ENCODE peak calls at places on chromosomes 5 and 9, in five cellular contexts. Z is DMS 273 treated with DMSO at 0.1 percent for 48 hours, L is chondrocyte, R is skeletal muscle cell, C is AG09309. D is an unnamed sample.

GRCh38 chr9:28720746-28721145 is 1147.5 kb upstream of the C9orf72 start:
- DNase-seq in Z (no peak), R (no peak), C (no peak), L (no peak), D (no peak)

GRCh38 chr9:124218438-124219289 is 39.1 kb upstream of the NEK6 start:
- DNase-seq in R (no peak), Z (no peak), C (no peak), L (peak; percentile 54), D (peak; percentile 11)

GRCh38 chr5:10338996-10339903 is 14.2 kb upstream of the MARCHF6 start:
- DNase-seq in Z (no peak), C (no peak), R (no peak), L (no peak), D (no peak)

GRCh38 chr5:87020099-87020934 is 247.4 kb upstream of the RASA1 start:
- DNase-seq in L (no peak), C (no peak), R (no peak), Z (no peak), D (no peak)

GRCh38 chr9:4508907-4509589 is 18.8 kb downstream of the SLC1A1 start:
- DNase-seq in R (peak; percentile 66), C (peak; percentile 83), L (no peak), Z (no peak), D (no peak)

GRCh38 chr9:134738869-134739659 is 97.5 kb downstream of the COL5A1 start:
- DNase-seq in C (no peak), L (no peak), R (peak; percentile 39), Z (no peak), D (no peak)

GRCh38 chr9:133584559-133585476 is 24.4 kb downstream of the FAM163B start:
- DNase-seq in L (no peak), Z (no peak), C (no peak), R (no peak), D (no peak)

GRCh38 chr9:3879315-3879714 is 353.5 kb upstream of the RFX3 start:
- DNase-seq in R (peak; percentile 36), L (no peak), C (no peak), Z (peak; percentile 60), D (no peak)

GRCh38 chr5:77638763-77639451 is 394 bp upstream of the OTP start:
- DNase-seq in R (no peak), Z (no peak), L (no peak), C (no peak), D (no peak)

GRCh38 chr9:28082671-28083070 is 509.4 kb upstream of the C9orf72 start:
- DNase-seq in R (no peak), L (no peak), C (no peak), Z (no peak), D (no peak)

GRCh38 chr9:117750401-117750800 is 46.2 kb downstream of the TLR4 start:
- DNase-seq in L (no peak), R (no peak), Z (no peak), C (no peak), D (no peak)

GRCh38 chr9:124291801-124292396 is 34.1 kb downstream of the NEK6 start:
- DNase-seq in Z (no peak), C (no peak), R (no peak), L (no peak), D (no peak)

GRCh38 chr9:89538874-89539273 is 41.0 kb upstream of the SEMA4D start:
- DNase-seq in Z (no peak), C (no peak), R (no peak), L (no peak), D (no peak)

GRCh38 chr5:142515036-142515435 is 170.9 kb downstream of the FGF1 start:
- DNase-seq in C (no peak), L (no peak), R (no peak), Z (no peak), D (no peak)

GRCh38 chr5:179732918-179733763 is 519 bp downstream of the MAML1 start:
- DNase-seq in L (no peak), C (no peak), Z (no peak), R (no peak), D (peak; percentile 15)

GRCh38 chr5:135829681-135830383 is 4.6 kb upstream of the SLC25A48 start:
- DNase-seq in L (no peak), C (peak; percentile 5), Z (peak; percentile 47), R (no peak), D (peak; percentile 15)

GRCh38 chr5:1220831-1221230 is 4.3 kb upstream of the SLC6A18 start:
- DNase-seq in R (no peak), C (no peak), L (no peak), Z (peak; percentile 10), D (no peak)

GRCh38 chr5:35335752-35336151 is 105.5 kb upstream of the PRLR start:
- DNase-seq in Z (no peak), L (no peak), C (no peak), R (no peak), D (no peak)

GRCh38 chr5:13976867-13977479 is 32.5 kb upstream of the DNAH5 start:
- DNase-seq in C (no peak), Z (no peak), L (no peak), R (no peak), D (peak; percentile 40)

GRCh38 chr5:58491216-58491892 is at the start of gene GAPT:
- DNase-seq in Z (no peak), C (no peak), R (no peak), L (no peak), D (no peak)

GRCh38 chr5:72282878-72283277 is 37.2 kb downstream of the MRPS27 start:
- DNase-seq in R (no peak), C (no peak), L (no peak), Z (no peak), D (no peak)

GRCh38 chr9:38126730-38127129 is 57.7 kb upstream of the SHB start:
- DNase-seq in R (no peak), C (no peak), Z (no peak), L (no peak), D (no peak)

D was measured in HS-27A.